ENCODE peak calls at places on chromosomes 12 and 14, in nine cellular contexts. V is T-helper 2 cell; P is fibroblast of the conjunctiva; J is CD8-positive, alpha-beta memory T cell; H is midbrain; W is stimulated activated naive B cell treated with anti-CD40 and anti-IgM and Interleukin-4, amounts not matched to agents 10 μg/mL and 1 μg/mL and 100 μg/mL, for 72 hours; T is A549; C is GM18507; B is stimulated activated CD8-positive, alpha-beta memory T cell treated with anti-CD3 and anti-CD28 coated beads, Interleukin-15, amount 100 ng/mL, for 24 hours. G is an unnamed sample.

GRCh38 chr14:68589447-68590232 is 203.2 kb downstream of the ZFP36L1 start:
- DNase-seq in W (no peak), B (no peak), T (no peak), J (no peak), H (no peak), V (no peak), C (no peak), P (peak), G (no peak)

GRCh38 chr12:121534495-121535148 is 46.2 kb downstream of the KDM2B start:
- DNase-seq in B (no peak), C (no peak), V (peak), T (no peak), J (peak), W (peak), H (no peak), P (no peak), G (no peak)

GRCh38 chr12:68453278-68453677 is 121.1 kb upstream of the MDM1 start:
- DNase-seq in T (no peak), B (no peak), P (no peak), C (no peak), W (no peak), J (no peak), H (no peak), V (no peak), G (no peak)

GRCh38 chr14:68473050-68473449 is 319.8 kb downstream of the ZFP36L1 start:
- DNase-seq in B (no peak), W (no peak), J (no peak), T (no peak), H (no peak), P (no peak), V (no peak), C (no peak), G (no peak)

GRCh38 chr12:115209230-115209629 is 525.3 kb upstream of the TBX3 start:
- DNase-seq in C (no peak), W (no peak), P (no peak), B (no peak), V (no peak), J (no peak), H (no peak), T (no peak), G (no peak)

GRCh38 chr14:70789361-70789760 is 20.0 kb downstream of the MAP3K9 start:
- DNase-seq in T (no peak), P (no peak), W (no peak), B (no peak), C (no peak), H (no peak), J (no peak), V (no peak), G (peak)

GRCh38 chr14:102320033-102320660 is 601 bp downstream of the ZNF839 start:
- DNase-seq in H (peak), B (no peak), T (no peak), C (peak), W (no peak), P (no peak), J (peak), V (peak), G (peak)

GRCh38 chr14:104435147-104436046 is 144.2 kb upstream of the C14orf180 start:
- DNase-seq in C (no peak), P (no peak), T (no peak), W (no peak), V (no peak), H (no peak), B (no peak), J (no peak), G (no peak)

GRCh38 chr14:68546839-68547238 is 246.0 kb downstream of the ZFP36L1 start:
- DNase-seq in C (no peak), V (no peak), P (peak), H (no peak), W (no peak), T (peak), J (no peak), B (no peak), G (peak)

GRCh38 chr14:20711275-20712069 is 22.9 kb downstream of the ANG start:
- DNase-seq in J (no peak), H (no peak), C (no peak), B (no peak), W (no peak), P (no peak), V (no peak), T (no peak), G (no peak)

GRCh38 chr14:73755434-73756014 is 41.3 kb upstream of the PNMA1 start:
- DNase-seq in J (peak), B (no peak), H (peak), T (no peak), W (no peak), V (no peak), C (no peak), P (no peak), G (peak)

GRCh38 chr12:29455087-29455486 is 42.4 kb downstream of the OVCH1 start:
- DNase-seq in H (peak), J (no peak), P (no peak), W (no peak), B (no peak), V (no peak), C (no peak), T (no peak), G (no peak)

GRCh38 chr14:95635051-95635450 is 51.2 kb upstream of the TCL1B start:
- DNase-seq in J (no peak), W (no peak), V (no peak), T (no peak), P (no peak), B (no peak), C (no peak), H (no peak), G (no peak)

GRCh38 chr14:59707778-59708635 is 131.4 kb upstream of the CCDC175 start:
- DNase-seq in P (no peak), J (no peak), C (no peak), W (no peak), B (no peak), H (peak), T (no peak), V (no peak), G (no peak)

GRCh38 chr14:36658091-36659009 is 3.3 kb upstream of the PAX9 start:
- DNase-seq in C (no peak), P (no peak), W (no peak), V (no peak), H (no peak), J (no peak), T (no peak), B (no peak), G (no peak)

GRCh38 chr12:106918746-106919145 is 37.0 kb upstream of the TMEM263 start:
- DNase-seq in T (peak), W (no peak), P (no peak), C (no peak), J (no peak), H (peak), V (no peak), B (no peak), G (peak)

GRCh38 chr12:62533087-62533754 is 66.6 kb downstream of the MON2 start:
- DNase-seq in T (no peak), H (no peak), W (no peak), J (no peak), C (no peak), P (no peak), B (no peak), V (no peak), G (no peak)

GRCh38 chr14:24299255-24300191 is at the start of the genes DHRS1 and NOP9:
- DNase-seq in P (peak), H (peak), W (peak), T (peak), B (peak), C (peak), J (peak), V (peak), G (peak)

GRCh38 chr14:71103662-71104484 is 196.6 kb downstream of the PCNX1 start:
- DNase-seq in C (peak), J (peak), P (peak), T (peak), H (peak), W (no peak), V (no peak), B (no peak), G (peak)

GRCh38 chr14:54730156-54730961 is 163.4 kb downstream of the SAMD4A start:
- DNase-seq in C (peak), H (peak), T (peak), W (peak), J (no peak), B (no peak), P (peak), V (no peak), G (peak)

GRCh38 chr14:99327458-99328250 is 55.7 kb upstream of the BCL11B start:
- DNase-seq in B (no peak), W (no peak), P (no peak), H (no peak), J (no peak), T (no peak), C (no peak), V (no peak), G (no peak)

GRCh38 chr14:77026930-77027537 is 1.5 kb downstream of the IRF2BPL start:
- DNase-seq in J (peak), B (no peak), P (no peak), H (peak), T (peak), C (no peak), W (peak), V (peak), G (peak)

GRCh38 chr12:84397279-84397678 is 515.3 kb downstream of the SLC6A15 start:
- DNase-seq in W (no peak), T (no peak), V (no peak), B (no peak), C (no peak), P (peak), J (no peak), H (peak), G (peak)

GRCh38 chr14:24238123-24238522 is 4.3 kb downstream of the TINF2 start:
- DNase-seq in B (no peak), H (no peak), V (no peak), J (no peak), W (no peak), C (no peak), T (no peak), P (no peak), G (peak)

GRCh38 chr14:104746951-104747481 is 5.9 kb upstream of the SIVA1 start:
- DNase-seq in B (no peak), C (no peak), W (no peak), T (no peak), V (no peak), J (no peak), H (peak), P (no peak), G (no peak)